ENCODE peak calls at places on chromosomes 13 and 19, in ten cellular contexts. Q, L, K, X, E, S, J, D, V and W are unnamed samples.

GRCh38 chr13:94412870-94413269 is 66.6 kb downstream of the DCT start:
- DNase-seq in Q (no peak), L (no peak), K (no peak), X (peak), E (no peak), S (no peak), J (no peak), D (no peak), V (no peak), W (no peak)

GRCh38 chr19:1789282-1790020 is 22.6 kb downstream of the ATP8B3 start:
- DNase-seq in Q (no peak), L (no peak), K (no peak), X (no peak), E (no peak), S (no peak), J (no peak), D (no peak), V (no peak), W (no peak)

GRCh38 chr19:1254081-1254527 is 5.7 kb downstream of the MIDN start:
- DNase-seq in Q (no peak), L (no peak), K (no peak), X (no peak), E (peak), S (no peak), J (no peak), D (no peak), V (peak), W (no peak)

GRCh38 chr19:47284324-47284899 is 9.7 kb downstream of the INAFM1 start:
- DNase-seq in Q (peak), L (no peak), K (peak), X (peak), E (no peak), S (peak), J (peak), D (peak), V (no peak), W (peak)

GRCh38 chr13:112893570-112894422 is 75.2 kb upstream of the MCF2L start:
- DNase-seq in Q (no peak), L (peak), K (no peak), X (peak), E (no peak), S (peak), J (peak), D (no peak), V (peak), W (peak)

GRCh38 chr19:8893419-8893818 is 61.2 kb downstream of the MBD3L1 start:
- DNase-seq in Q (no peak), L (no peak), K (no peak), X (no peak), E (no peak), S (no peak), J (no peak), D (no peak), V (no peak), W (no peak)

GRCh38 chr13:69935043-69935442 is 172.6 kb upstream of the ATXN8OS start:
- DNase-seq in Q (peak), L (no peak), K (no peak), X (no peak), E (no peak), S (no peak), J (no peak), D (no peak), V (no peak), W (no peak)

GRCh38 chr13:69485991-69486592 is 621.5 kb upstream of the ATXN8OS start:
- DNase-seq in Q (no peak), L (no peak), K (no peak), X (no peak), E (no peak), S (no peak), J (no peak), D (no peak), V (no peak), W (no peak)

GRCh38 chr19:38970664-38971532 is 4.6 kb downstream of the FBXO17 start:
- DNase-seq in Q (no peak), L (no peak), K (no peak), X (peak), E (no peak), S (no peak), J (no peak), D (no peak), V (no peak), W (peak)

GRCh38 chr19:49020931-49021895 is 2.9 kb downstream of the CGB3 start:
- DNase-seq in Q (no peak), L (no peak), K (no peak), X (no peak), E (no peak), S (no peak), J (no peak), D (peak), V (no peak), W (no peak)

GRCh38 chr19:6017576-6017975 is 39.6 kb upstream of the RANBP3 start:
- DNase-seq in Q (no peak), L (no peak), K (no peak), X (no peak), E (no peak), S (no peak), J (no peak), D (no peak), V (peak), W (no peak)

GRCh38 chr13:74325106-74325505 is 190.9 kb upstream of the KLF12 start:
- DNase-seq in Q (peak), L (no peak), K (no peak), X (peak), E (no peak), S (no peak), J (peak), D (peak), V (no peak), W (peak)

GRCh38 chr13:101942535-101943157 is 459.2 kb downstream of the FGF14 start:
- DNase-seq in Q (peak), L (no peak), K (no peak), X (no peak), E (no peak), S (no peak), J (no peak), D (no peak), V (no peak), W (no peak)

GRCh38 chr19:48619692-48620565 is 623 bp downstream of the SPHK2 start:
- DNase-seq in Q (no peak), L (no peak), K (no peak), X (no peak), E (no peak), S (no peak), J (no peak), D (no peak), V (no peak), W (no peak)

GRCh38 chr13:73220966-73221720 is 162.3 kb downstream of the KLF5 start:
- DNase-seq in Q (no peak), L (no peak), K (no peak), X (no peak), E (no peak), S (no peak), J (no peak), D (peak), V (no peak), W (no peak)

GRCh38 chr19:42092350-42092749 is 16.4 kb downstream of the ZNF574 start:
- DNase-seq in Q (peak), L (peak), K (peak), X (no peak), E (no peak), S (no peak), J (peak), D (peak), V (no peak), W (no peak)

GRCh38 chr13:50170447-50171037 is 155.3 kb downstream of the KCNRG start:
- DNase-seq in Q (peak), L (no peak), K (no peak), X (peak), E (no peak), S (no peak), J (no peak), D (peak), V (no peak), W (peak)

GRCh38 chr19:10748924-10749434 is 31.1 kb downstream of the DNM2 start:
- DNase-seq in Q (no peak), L (peak), K (no peak), X (peak), E (peak), S (peak), J (no peak), D (peak), V (peak), W (peak)

GRCh38 chr19:51694318-51695085 is 1.4 kb downstream of the SPACA6 start:
- DNase-seq in Q (no peak), L (no peak), K (no peak), X (no peak), E (no peak), S (no peak), J (no peak), D (no peak), V (no peak), W (no peak)

GRCh38 chr13:30676672-30677071 is 58.7 kb upstream of the ALOX5AP start:
- DNase-seq in Q (peak), L (no peak), K (no peak), X (peak), E (no peak), S (no peak), J (peak), D (peak), V (no peak), W (peak)

GRCh38 chr13:21673592-21674270 is 2.9 kb downstream of the FGF9 start:
- DNase-seq in Q (peak), L (peak), K (peak), X (peak), E (peak), S (peak), J (peak), D (peak), V (no peak), W (peak)

GRCh38 chr19:48513289-48514122 is 1.9 kb upstream of the LMTK3 start:
- DNase-seq in Q (peak), L (peak), K (peak), X (peak), E (peak), S (peak), J (peak), D (peak), V (no peak), W (peak)

GRCh38 chr19:48154003-48154402 is 16.1 kb downstream of the LIG1 start:
- DNase-seq in Q (no peak), L (no peak), K (no peak), X (no peak), E (no peak), S (no peak), J (no peak), D (no peak), V (no peak), W (no peak)

GRCh38 chr13:28120317-28120716 is 18.0 kb upstream of the PAN3 start:
- DNase-seq in Q (no peak), L (no peak), K (no peak), X (no peak), E (no peak), S (no peak), J (no peak), D (no peak), V (no peak), W (no peak)

GRCh38 chr13:37918116-37919100 is 48.8 kb upstream of the TRPC4 start:
- DNase-seq in Q (no peak), L (no peak), K (no peak), X (peak), E (no peak), S (no peak), J (no peak), D (no peak), V (no peak), W (no peak)

GRCh38 chr19:35008891-35009341 is 8.8 kb downstream of the GRAMD1A start:
- DNase-seq in Q (no peak), L (no peak), K (no peak), X (no peak), E (no peak), S (no peak), J (no peak), D (no peak), V (no peak), W (no peak)

GRCh38 chr19:42074513-42075363 is 1.2 kb upstream of the ZNF574 start:
- DNase-seq in Q (peak), L (no peak), K (no peak), X (no peak), E (no peak), S (no peak), J (peak), D (peak), V (no peak), W (no peak)

GRCh38 chr19:55080121-55080914 is 4.6 kb downstream of the EPS8L1 start:
- DNase-seq in Q (peak), L (peak), K (peak), X (peak), E (no peak), S (peak), J (peak), D (peak), V (peak), W (no peak)

GRCh38 chr13:97448503-97449251 is 14.7 kb downstream of the RAP2A start:
- DNase-seq in Q (no peak), L (no peak), K (no peak), X (no peak), E (no peak), S (no peak), J (no peak), D (no peak), V (no peak), W (no peak)